ENCODE peak calls at places on chromosome 5, in nine cellular contexts. B is NCI-H1694; Y is posterior cingulate gyrus; Z is brain microvascular endothelial cell; Q is EL; M is RCC 7860; C is left ventricle myocardium inferior; H is stimulated activated CD8-positive, alpha-beta memory T cell treated with anti-CD3 and anti-CD28 coated beads, Interleukin-4, amount 100 ng/mL, for 4 hours; E is caudate nucleus. U is an unnamed sample.

GRCh38 chr5:120803282-120803681 is 339.2 kb downstream of the PRR16 start:
- DNase-seq in Y (no peak), Z (no peak), Q (peak; percentile 40), H (no peak), M (no peak), C (no peak), E (no peak), B (peak; percentile 3), U (no peak)

GRCh38 chr5:109242518-109242917 is 167.3 kb downstream of the PJA2 start:
- DNase-seq in Z (no peak), Q (no peak), H (no peak), C (no peak), E (no peak), Y (no peak), B (no peak), M (no peak), U (no peak)

GRCh38 chr5:108763222-108763864 is 15.6 kb downstream of the FER start:
- DNase-seq in Y (no peak), Q (no peak), Z (no peak), E (no peak), B (no peak), M (no peak), C (no peak), H (no peak), U (no peak)

GRCh38 chr5:123810253-123810652 is 298.3 kb downstream of the CSNK1G3 start:
- DNase-seq in B (no peak), C (peak; percentile 31), Z (no peak), E (no peak), H (no peak), Q (no peak), Y (no peak), M (no peak), U (no peak)

GRCh38 chr5:142754031-142754430 is 16.1 kb upstream of the ARHGAP26 start:
- DNase-seq in B (no peak), H (no peak), Z (no peak), M (no peak), C (no peak), E (no peak), Q (no peak), Y (no peak), U (no peak)

GRCh38 chr5:12936184-12936583 is 1008.3 kb downstream of the DNAH5 start:
- DNase-seq in Z (no peak), H (no peak), B (no peak), M (no peak), Y (no peak), E (no peak), Q (no peak), C (no peak), U (no peak)

GRCh38 chr5:34930870-34931269 is 1.5 kb downstream of the DNAJC21 start:
- DNase-seq in M (no peak), Z (no peak), Y (no peak), H (no peak), C (no peak), Q (no peak), E (no peak), B (no peak), U (no peak)

GRCh38 chr5:14708551-14708950 is 44.0 kb downstream of the OTULIN start:
- DNase-seq in Y (no peak), H (no peak), M (no peak), B (no peak), Q (no peak), E (no peak), C (no peak), Z (no peak), U (no peak)

U was measured in stomach.